ENCODE peak calls at places on chromosomes 6 and 20, in seven cellular contexts. One of them, this sample, is unnamed.

GRCh38 chr6:99019341-99019740 is 71.6 kb upstream of the FBXL4 start:
- DNase-seq in ovary: no peak
- DNase-seq in PC-9: no peak
- DNase-seq in B cell: no peak
- DNase-seq in GM20000: no peak
- DNase-seq in kidney epithelial cell: peak
- DNase-seq in pancreas: no peak
- DNase-seq in this sample: no peak

GRCh38 chr20:5570442-5570841 is 179.8 kb upstream of the SHLD1 start:
- DNase-seq in ovary: no peak
- DNase-seq in PC-9: no peak
- DNase-seq in B cell: no peak
- DNase-seq in GM20000: no peak
- DNase-seq in kidney epithelial cell: no peak
- DNase-seq in pancreas: no peak
- DNase-seq in this sample: no peak

GRCh38 chr20:15834857-15835256 is 738.4 kb downstream of the KIF16B start:
- DNase-seq in ovary: no peak
- DNase-seq in PC-9: peak
- DNase-seq in B cell: no peak
- DNase-seq in GM20000: no peak
- DNase-seq in kidney epithelial cell: no peak
- DNase-seq in pancreas: no peak
- DNase-seq in this sample: no peak

GRCh38 chr20:528923-529594 is 14.5 kb downstream of the CSNK2A1 start:
- DNase-seq in ovary: no peak
- DNase-seq in PC-9: peak
- DNase-seq in B cell: no peak
- DNase-seq in GM20000: no peak
- DNase-seq in kidney epithelial cell: peak
- DNase-seq in pancreas: no peak
- DNase-seq in this sample: no peak

GRCh38 chr20:45833883-45834796 is 541 bp downstream of the SNX21 start:
- DNase-seq in ovary: peak
- DNase-seq in PC-9: peak
- DNase-seq in B cell: peak
- DNase-seq in GM20000: peak
- DNase-seq in kidney epithelial cell: no peak
- DNase-seq in pancreas: peak
- DNase-seq in this sample: peak

GRCh38 chr6:48290595-48290994 is 179.6 kb upstream of the PTCHD4 start:
- DNase-seq in ovary: no peak
- DNase-seq in PC-9: no peak
- DNase-seq in B cell: no peak
- DNase-seq in GM20000: no peak
- DNase-seq in kidney epithelial cell: no peak
- DNase-seq in pancreas: no peak
- DNase-seq in this sample: no peak

GRCh38 chr20:35145141-35145564 is 2.0 kb downstream of the EDEM2 start:
- DNase-seq in ovary: no peak
- DNase-seq in PC-9: peak
- DNase-seq in B cell: peak
- DNase-seq in GM20000: peak
- DNase-seq in kidney epithelial cell: no peak
- DNase-seq in pancreas: no peak
- DNase-seq in this sample: peak

GRCh38 chr20:41249781-41250281 is 67.7 kb downstream of the ZHX3 start:
- DNase-seq in ovary: peak
- DNase-seq in PC-9: no peak
- DNase-seq in B cell: no peak
- DNase-seq in GM20000: peak
- DNase-seq in kidney epithelial cell: no peak
- DNase-seq in pancreas: no peak
- DNase-seq in this sample: no peak

GRCh38 chr20:42530855-42531674 is 658.6 kb downstream of the PTPRT start:
- DNase-seq in ovary: no peak
- DNase-seq in PC-9: no peak
- DNase-seq in B cell: no peak
- DNase-seq in GM20000: peak
- DNase-seq in kidney epithelial cell: no peak
- DNase-seq in pancreas: no peak
- DNase-seq in this sample: no peak

GRCh38 chr6:165883851-165884640 is 221.0 kb upstream of the PDE10A start:
- DNase-seq in ovary: no peak
- DNase-seq in PC-9: no peak
- DNase-seq in B cell: no peak
- DNase-seq in GM20000: no peak
- DNase-seq in kidney epithelial cell: peak
- DNase-seq in pancreas: no peak
- DNase-seq in this sample: no peak

GRCh38 chr6:131948692-131949614 is 2.2 kb downstream of the CCN2 start:
- DNase-seq in ovary: no peak
- DNase-seq in PC-9: peak
- DNase-seq in B cell: no peak
- DNase-seq in GM20000: no peak
- DNase-seq in kidney epithelial cell: peak
- DNase-seq in pancreas: no peak
- DNase-seq in this sample: no peak

GRCh38 chr6:14964901-14965300 is 281.0 kb upstream of the JARID2 start:
- DNase-seq in ovary: no peak
- DNase-seq in PC-9: no peak
- DNase-seq in B cell: no peak
- DNase-seq in GM20000: no peak
- DNase-seq in kidney epithelial cell: no peak
- DNase-seq in pancreas: no peak
- DNase-seq in this sample: no peak

GRCh38 chr6:131758920-131759319 is 48.1 kb upstream of the CTAGE9 start:
- DNase-seq in ovary: no peak
- DNase-seq in PC-9: no peak
- DNase-seq in B cell: no peak
- DNase-seq in GM20000: no peak
- DNase-seq in kidney epithelial cell: no peak
- DNase-seq in pancreas: no peak
- DNase-seq in this sample: no peak

GRCh38 chr6:53539561-53539960 is 5.3 kb downstream of the GCLC start:
- DNase-seq in ovary: no peak
- DNase-seq in PC-9: no peak
- DNase-seq in B cell: no peak
- DNase-seq in GM20000: no peak
- DNase-seq in kidney epithelial cell: no peak
- DNase-seq in pancreas: no peak
- DNase-seq in this sample: no peak

GRCh38 chr20:47016068-47016664 is 121.5 kb downstream of the EYA2 start:
- DNase-seq in ovary: no peak
- DNase-seq in PC-9: no peak
- DNase-seq in B cell: no peak
- DNase-seq in GM20000: no peak
- DNase-seq in kidney epithelial cell: no peak
- DNase-seq in pancreas: no peak
- DNase-seq in this sample: no peak

GRCh38 chr6:41505084-41506049 is 40.8 kb upstream of the FOXP4 start:
- DNase-seq in ovary: peak
- DNase-seq in PC-9: no peak
- DNase-seq in B cell: peak
- DNase-seq in GM20000: peak
- DNase-seq in kidney epithelial cell: no peak
- DNase-seq in pancreas: peak
- DNase-seq in this sample: no peak

GRCh38 chr20:50456452-50457324 is 53.5 kb upstream of the PTPN1 start:
- DNase-seq in ovary: no peak
- DNase-seq in PC-9: no peak
- DNase-seq in B cell: no peak
- DNase-seq in GM20000: no peak
- DNase-seq in kidney epithelial cell: no peak
- DNase-seq in pancreas: no peak
- DNase-seq in this sample: no peak

GRCh38 chr6:91730710-91731109 is 1143.8 kb upstream of the MAP3K7 start:
- DNase-seq in ovary: no peak
- DNase-seq in PC-9: no peak
- DNase-seq in B cell: no peak
- DNase-seq in GM20000: peak
- DNase-seq in kidney epithelial cell: no peak
- DNase-seq in pancreas: no peak
- DNase-seq in this sample: no peak

GRCh38 chr6:90202156-90202555 is 94.5 kb downstream of the BACH2 start:
- DNase-seq in ovary: no peak
- DNase-seq in PC-9: no peak
- DNase-seq in B cell: no peak
- DNase-seq in GM20000: no peak
- DNase-seq in kidney epithelial cell: no peak
- DNase-seq in pancreas: no peak
- DNase-seq in this sample: no peak

GRCh38 chr6:42010185-42010872 is 40.0 kb upstream of the TAF8 start:
- DNase-seq in ovary: no peak
- DNase-seq in PC-9: no peak
- DNase-seq in B cell: no peak
- DNase-seq in GM20000: no peak
- DNase-seq in kidney epithelial cell: no peak
- DNase-seq in pancreas: no peak
- DNase-seq in this sample: no peak

GRCh38 chr6:63816979-63817436 is 181.4 kb downstream of the PHF3 start:
- DNase-seq in ovary: no peak
- DNase-seq in PC-9: no peak
- DNase-seq in B cell: no peak
- DNase-seq in GM20000: no peak
- DNase-seq in kidney epithelial cell: no peak
- DNase-seq in pancreas: no peak
- DNase-seq in this sample: no peak
- TF ChIP-seq CTCF in ovary: no peak
- TF ChIP-seq CTCF in PC-9: no peak
- TF ChIP-seq CTCF in B cell: no peak
- TF ChIP-seq CTCF in GM20000: no peak
- TF ChIP-seq CTCF in kidney epithelial cell: peak
- TF ChIP-seq CTCF in pancreas: no peak
- TF ChIP-seq CTCF in this sample: no peak

DNA sequence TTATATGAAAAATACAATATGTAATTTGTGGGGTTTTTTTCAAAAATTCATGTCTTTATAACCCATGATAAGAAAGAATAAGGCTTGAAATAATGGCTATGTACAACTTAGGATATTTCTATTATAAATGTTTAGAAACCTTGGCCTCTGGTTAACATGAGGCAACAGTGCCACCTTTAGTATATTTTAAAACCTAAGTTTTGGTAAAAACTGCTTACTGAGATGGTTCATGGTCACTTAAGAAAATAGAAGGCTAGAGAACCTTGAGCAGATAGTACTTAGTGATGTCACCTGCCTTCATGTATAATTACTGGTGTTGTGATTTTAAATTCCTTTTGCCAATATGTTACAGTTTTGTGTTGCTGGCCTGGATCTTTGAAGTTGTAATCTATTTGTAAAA is 176.5 kb downstream of the ADGB start:
- DNase-seq in ovary: no peak
- DNase-seq in PC-9: peak
- DNase-seq in B cell: no peak
- DNase-seq in GM20000: no peak
- DNase-seq in kidney epithelial cell: no peak
- DNase-seq in pancreas: no peak
- DNase-seq in this sample: no peak
- TF ChIP-seq CTCF in ovary: no peak
- TF ChIP-seq CTCF in PC-9: peak
- TF ChIP-seq CTCF in B cell: no peak
- TF ChIP-seq CTCF in GM20000: no peak
- TF ChIP-seq CTCF in kidney epithelial cell: no peak
- TF ChIP-seq CTCF in pancreas: no peak
- TF ChIP-seq CTCF in this sample: no peak

GRCh38 chr6:23036401-23036983 is 467.1 kb downstream of the HDGFL1 start:
- DNase-seq in ovary: no peak
- DNase-seq in PC-9: no peak
- DNase-seq in B cell: no peak
- DNase-seq in GM20000: no peak
- DNase-seq in kidney epithelial cell: peak
- DNase-seq in pancreas: no peak
- DNase-seq in this sample: no peak

GRCh38 chr6:23027281-23027680 is 457.9 kb downstream of the HDGFL1 start:
- DNase-seq in ovary: no peak
- DNase-seq in PC-9: no peak
- DNase-seq in B cell: no peak
- DNase-seq in GM20000: no peak
- DNase-seq in kidney epithelial cell: no peak
- DNase-seq in pancreas: no peak
- DNase-seq in this sample: no peak

GRCh38 chr6:23031986-23032385 is 462.6 kb downstream of the HDGFL1 start:
- DNase-seq in ovary: no peak
- DNase-seq in PC-9: no peak
- DNase-seq in B cell: no peak
- DNase-seq in GM20000: no peak
- DNase-seq in kidney epithelial cell: no peak
- DNase-seq in pancreas: no peak
- DNase-seq in this sample: no peak
- TF ChIP-seq CTCF in ovary: no peak
- TF ChIP-seq CTCF in PC-9: no peak
- TF ChIP-seq CTCF in B cell: no peak
- TF ChIP-seq CTCF in GM20000: no peak
- TF ChIP-seq CTCF in kidney epithelial cell: no peak
- TF ChIP-seq CTCF in pancreas: no peak
- TF ChIP-seq CTCF in this sample: no peak

GRCh38 chr6:88492824-88493223 is 326.7 kb upstream of the CNR1 start:
- DNase-seq in ovary: no peak
- DNase-seq in PC-9: no peak
- DNase-seq in B cell: no peak
- DNase-seq in GM20000: no peak
- DNase-seq in kidney epithelial cell: no peak
- DNase-seq in pancreas: no peak
- DNase-seq in this sample: no peak
- TF ChIP-seq CTCF in ovary: no peak
- TF ChIP-seq CTCF in PC-9: peak
- TF ChIP-seq CTCF in B cell: no peak
- TF ChIP-seq CTCF in GM20000: no peak
- TF ChIP-seq CTCF in kidney epithelial cell: peak
- TF ChIP-seq CTCF in pancreas: no peak
- TF ChIP-seq CTCF in this sample: no peak

DNA sequence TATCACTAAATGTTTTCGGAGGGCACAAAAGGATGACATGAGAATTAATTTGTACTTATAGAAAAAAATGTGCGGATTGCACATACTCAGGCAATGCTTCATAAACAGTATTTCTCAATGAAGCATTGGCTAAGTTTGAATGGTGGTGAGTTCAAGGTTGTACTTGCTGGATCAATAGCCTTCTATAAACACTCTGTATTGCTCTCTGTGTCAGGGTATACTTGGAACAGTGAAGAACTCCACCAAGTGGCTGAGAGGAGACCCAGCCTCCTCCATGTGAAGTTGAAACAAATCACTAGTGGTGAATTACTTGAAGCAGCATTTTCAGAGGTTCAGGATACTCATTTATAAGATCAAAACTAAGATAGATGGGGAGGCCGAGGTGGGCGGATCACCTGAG is 360.6 kb downstream of the RIMS1 start:
- DNase-seq in ovary: no peak
- DNase-seq in PC-9: no peak
- DNase-seq in B cell: no peak
- DNase-seq in GM20000: no peak
- DNase-seq in kidney epithelial cell: no peak
- DNase-seq in pancreas: no peak
- DNase-seq in this sample: no peak
- TF ChIP-seq CTCF in ovary: no peak
- TF ChIP-seq CTCF in PC-9: no peak
- TF ChIP-seq CTCF in B cell: no peak
- TF ChIP-seq CTCF in GM20000: no peak
- TF ChIP-seq CTCF in kidney epithelial cell: no peak
- TF ChIP-seq CTCF in pancreas: no peak
- TF ChIP-seq CTCF in this sample: no peak

GRCh38 chr6:24867104-24867703 is 68.5 kb upstream of the ARMH2 start:
- DNase-seq in ovary: no peak
- DNase-seq in PC-9: no peak
- DNase-seq in B cell: no peak
- DNase-seq in GM20000: no peak
- DNase-seq in kidney epithelial cell: no peak
- DNase-seq in pancreas: no peak
- DNase-seq in this sample: no peak
- TF ChIP-seq CTCF in ovary: no peak
- TF ChIP-seq CTCF in PC-9: no peak
- TF ChIP-seq CTCF in B cell: no peak
- TF ChIP-seq CTCF in GM20000: no peak
- TF ChIP-seq CTCF in kidney epithelial cell: no peak
- TF ChIP-seq CTCF in pancreas: no peak
- TF ChIP-seq CTCF in this sample: no peak

This sample was measured in CD8-positive, alpha-beta T cell.